ENCODE peak calls at places on chromosomes 12 and 14, in ten cellular contexts. K is stimulated activated CD4-positive, alpha-beta T cell treated with anti-CD3 and anti-CD28 coated beads, Interleukin-4, amount 100 ng/mL, for 4 hours; B is NAMALWA; M is AG10803; Z is MCF 10A; A is SW480; S is NCI-H146; W is heart right ventricle; V is NCI-H748 treated with DMSO at 0.1 percent for 48 hours; P is activated T-helper 1 cell treated with Interleukin-2 at 50 U/mL for 16 hours. N is an unnamed sample.

GRCh38 chr12:88420460-88420859 is 159.8 kb downstream of the KITLG start:
- DNase-seq in A (no peak), P (no peak), W (no peak), V (no peak), B (no peak), Z (peak), M (peak), K (no peak), S (no peak), N (no peak)

GRCh38 chr14:56002316-56002715 is 115.9 kb upstream of the PELI2 start:
- DNase-seq in K (no peak), P (no peak), W (no peak), S (peak), V (peak), B (no peak), Z (no peak), M (peak), A (peak), N (no peak)

GRCh38 chr12:3213171-3213570 is 136.0 kb downstream of the TSPAN9 start:
- DNase-seq in B (no peak), K (no peak), P (no peak), V (no peak), S (no peak), A (no peak), W (peak), Z (no peak), M (no peak), N (no peak)

GRCh38 chr12:124548854-124549378 is 18.5 kb downstream of the NCOR2 start:
- DNase-seq in A (no peak), W (peak), M (peak), S (no peak), B (no peak), V (no peak), Z (no peak), K (peak), P (no peak), N (peak)

GRCh38 chr14:22427771-22428228 is 161.2 kb downstream of the DAD1 start:
- DNase-seq in A (no peak), S (no peak), P (no peak), Z (peak), K (no peak), V (no peak), W (no peak), M (peak), B (no peak), N (no peak)

GRCh38 chr14:70020350-70021170 is 141.3 kb downstream of the SMOC1 start:
- DNase-seq in A (no peak), W (no peak), M (no peak), S (no peak), P (no peak), B (no peak), K (no peak), Z (no peak), V (no peak), N (no peak)

GRCh38 chr12:66900616-66901015 is 221.7 kb upstream of the GRIP1 start:
- DNase-seq in W (peak), A (no peak), P (no peak), Z (peak), B (peak), S (peak), M (no peak), K (no peak), V (peak), N (no peak)

GRCh38 chr14:83827383-83827782 is 1702.6 kb upstream of the FLRT2 start:
- DNase-seq in S (no peak), A (no peak), M (no peak), B (no peak), W (no peak), Z (no peak), K (no peak), V (no peak), P (no peak), N (no peak)

GRCh38 chr14:59294662-59294992 is 106.2 kb downstream of the DAAM1 start:
- DNase-seq in W (no peak), P (no peak), S (no peak), M (peak), K (no peak), V (no peak), B (no peak), Z (no peak), A (no peak), N (no peak)

GRCh38 chr14:55884819-55885218 is 233.4 kb upstream of the PELI2 start:
- DNase-seq in W (no peak), V (no peak), P (no peak), K (no peak), A (no peak), M (peak), S (no peak), B (no peak), Z (peak), N (no peak)

GRCh38 chr14:103136388-103137271 is 13.4 kb downstream of the TNFAIP2 start:
- DNase-seq in S (no peak), K (no peak), A (peak), W (no peak), Z (peak), P (no peak), V (no peak), B (no peak), M (peak), N (peak)

GRCh38 chr12:44875417-44875953 is 630 bp downstream of the NELL2 start:
- DNase-seq in W (no peak), P (no peak), Z (no peak), K (peak), B (no peak), A (peak), S (peak), M (no peak), V (no peak), N (no peak)

GRCh38 chr12:68317047-68317667 is 15.0 kb downstream of the MDM1 start:
- DNase-seq in Z (peak), W (peak), B (peak), A (peak), S (peak), V (peak), P (peak), K (peak), M (peak), N (no peak)

GRCh38 chr14:76937181-76938091 is 91.1 kb downstream of the IRF2BPL start:
- DNase-seq in V (peak), W (peak), Z (no peak), A (no peak), M (peak), P (no peak), B (no peak), S (peak), K (no peak), N (no peak)

GRCh38 chr12:27009926-27010325 is 4.3 kb downstream of the TM7SF3 start:
- DNase-seq in S (no peak), B (peak), M (peak), W (no peak), K (no peak), Z (no peak), A (no peak), V (no peak), P (no peak), N (no peak)

GRCh38 chr12:64189530-64189929 is 32.6 kb downstream of the KICS2 start:
- DNase-seq in P (no peak), Z (no peak), M (no peak), A (no peak), B (no peak), S (no peak), K (no peak), W (no peak), V (no peak), N (no peak)

N was measured in gastrocnemius medialis.